ENCODE peak calls at places on chromosomes 12 and 14, in six cellular contexts. Q is transverse colon, S is HCT116, Z is adrenal gland, J is IMR-90, G is ovary. X is an unnamed sample.

GRCh38 chr12:105493091-105493615 is 162.7 kb downstream of the C12orf75 start:
- DNase-seq in S (no peak), J (no peak), Z (no peak), G (no peak), Q (no peak), X (no peak)

GRCh38 chr14:62431496-62431895 is 613.8 kb downstream of the KCNH5 start:
- DNase-seq in S (no peak), Q (no peak), G (no peak), J (no peak), Z (no peak), X (no peak)

GRCh38 chr14:56482306-56482705 is 97.3 kb upstream of the TMEM260 start:
- DNase-seq in Z (no peak), S (peak; percentile 28), J (peak; percentile 9), Q (no peak), G (no peak), X (no peak)

GRCh38 chr12:52221912-52222457 is 11.1 kb upstream of the KRT7 start:
- DNase-seq in Z (peak; percentile 79), G (peak; percentile 10), J (peak; percentile 25), Q (peak; percentile 69), S (peak; percentile 67), X (peak; percentile 71)

GRCh38 chr12:46946137-46946536 is 120.3 kb upstream of the SLC38A4 start:
- DNase-seq in Q (no peak), S (no peak), J (peak; percentile 95), Z (no peak), G (no peak), X (no peak)

GRCh38 chr12:42372154-42372791 is 46.3 kb downstream of the PPHLN1 start:
- DNase-seq in G (no peak), Z (peak; percentile 25), J (peak; percentile 46), S (peak; percentile 42), Q (no peak), X (no peak)

GRCh38 chr12:68180792-68181744 is 21.5 kb upstream of the IFNG start:
- DNase-seq in Q (no peak), J (no peak), S (no peak), Z (no peak), G (no peak), X (no peak)

GRCh38 chr14:32312010-32312331 is 17.1 kb upstream of the AKAP6 start:
- DNase-seq in Z (no peak), J (no peak), S (no peak), Q (no peak), G (no peak), X (peak; percentile 45)

GRCh38 chr12:64621257-64621942 is 11.1 kb downstream of the RASSF3 start:
- DNase-seq in Q (no peak), S (no peak), Z (no peak), J (peak; percentile 95), G (no peak), X (no peak)

GRCh38 chr14:95353664-95354063 is 34.0 kb upstream of the CLMN start:
- DNase-seq in S (no peak), Q (no peak), J (no peak), Z (no peak), G (no peak), X (no peak)

GRCh38 chr12:68932123-68932700 is 759 bp downstream of the CPM start:
- DNase-seq in J (no peak), Q (peak; percentile 28), Z (no peak), G (no peak), S (no peak), X (no peak)

GRCh38 chr12:107242189-107242588 is 148.8 kb upstream of the CRY1 start:
- DNase-seq in J (peak; percentile 20), G (no peak), Q (no peak), S (no peak), Z (no peak), X (no peak)

GRCh38 chr12:109130755-109131521 is 14.6 kb downstream of the ACACB start:
- DNase-seq in Z (peak; percentile 87), Q (peak; percentile 30), S (peak; percentile 10), G (no peak), J (no peak), X (peak; percentile 97)

GRCh38 chr12:98274430-98275130 is 240.8 kb upstream of the TMPO start:
- DNase-seq in Z (no peak), J (no peak), S (no peak), Q (no peak), G (no peak), X (no peak)

GRCh38 chr12:124477109-124477915 is 90.1 kb downstream of the NCOR2 start:
- DNase-seq in Z (no peak), S (no peak), Q (no peak), G (no peak), J (no peak), X (no peak)

GRCh38 chr12:23028158-23028802 is 403.3 kb downstream of the ETNK1 start:
- DNase-seq in S (no peak), J (peak; percentile 12), G (no peak), Q (no peak), Z (no peak), X (no peak)

GRCh38 chr12:10113085-10113484 is 14.3 kb upstream of the CLEC1A start:
- DNase-seq in G (no peak), J (peak; percentile 43), S (no peak), Z (no peak), Q (no peak), X (no peak)

GRCh38 chr12:52089491-52089890 is 10.0 kb downstream of the SMIM41 start:
- DNase-seq in S (no peak), G (no peak), Q (no peak), Z (no peak), J (no peak), X (no peak)

GRCh38 chr14:24398298-24398942 is 383 bp upstream of the NYNRIN start:
- DNase-seq in Z (no peak), G (peak; percentile 70), J (no peak), S (no peak), Q (peak; percentile 48), X (no peak)

GRCh38 chr12:75560167-75560566 is 48.8 kb upstream of the KRR1 start:
- DNase-seq in Q (no peak), G (no peak), Z (no peak), S (no peak), J (peak; percentile 63), X (no peak)

GRCh38 chr14:23538049-23538718 is 13.4 kb downstream of the ZFHX2 start:
- DNase-seq in J (no peak), S (no peak), G (no peak), Z (no peak), Q (no peak), X (no peak)

GRCh38 chr12:15522574-15523187 is 200.4 kb downstream of the PTPRO start:
- DNase-seq in Q (no peak), J (peak; percentile 34), S (peak; percentile 36), Z (no peak), G (no peak), X (no peak)

GRCh38 chr12:92784356-92784755 is 81.6 kb downstream of the PLEKHG7 start:
- DNase-seq in Q (no peak), S (no peak), G (no peak), Z (no peak), J (peak; percentile 50), X (no peak)

GRCh38 chr12:52126605-52127578 is 47.4 kb downstream of the SMIM41 start:
- DNase-seq in Q (no peak), S (no peak), Z (no peak), J (peak; percentile 39), G (no peak), X (no peak)

GRCh38 chr12:219891-220352 is 6.0 kb upstream of the SLC6A12 start:
- DNase-seq in Z (peak; percentile 49), J (peak; percentile 35), Q (peak; percentile 74), S (peak; percentile 73), G (peak; percentile 31), X (peak; percentile 90)

GRCh38 chr14:90574640-90575131 is 177.9 kb downstream of the CALM1 start:
- DNase-seq in J (no peak), S (no peak), G (no peak), Q (no peak), Z (no peak), X (no peak)

GRCh38 chr12:3218846-3219632 is 141.9 kb downstream of the TSPAN9 start:
- DNase-seq in Z (no peak), Q (no peak), G (no peak), S (no peak), J (no peak), X (no peak)

GRCh38 chr14:50121506-50121905 is 5.1 kb upstream of the VCPKMT start:
- DNase-seq in J (no peak), Z (no peak), S (no peak), G (no peak), Q (no peak), X (no peak)

GRCh38 chr14:50116986-50117385 is 614 bp upstream of the VCPKMT start:
- DNase-seq in G (no peak), J (no peak), Z (no peak), S (no peak), Q (no peak), X (no peak)

GRCh38 chr14:50113381-50113811 is 3.0 kb downstream of the VCPKMT start:
- DNase-seq in J (no peak), Z (no peak), S (no peak), G (no peak), Q (no peak), X (no peak)

GRCh38 chr14:50117456-50117855 is 1.1 kb upstream of the VCPKMT start:
- DNase-seq in S (no peak), J (no peak), Z (no peak), G (no peak), Q (no peak), X (no peak)

GRCh38 chr14:50116221-50116956 is at the start of gene VCPKMT:
- DNase-seq in Q (peak; percentile 96), Z (peak; percentile 94), J (peak; percentile 86), S (peak; percentile 73), G (peak; percentile 91), X (peak; percentile 95)
- TF ChIP-seq POLR2A in Q (peak; percentile 87), Z (peak; percentile 56), J (peak; percentile 86), S (peak; percentile 78), G (peak; percentile 87), X (peak; percentile 52)

DNA sequence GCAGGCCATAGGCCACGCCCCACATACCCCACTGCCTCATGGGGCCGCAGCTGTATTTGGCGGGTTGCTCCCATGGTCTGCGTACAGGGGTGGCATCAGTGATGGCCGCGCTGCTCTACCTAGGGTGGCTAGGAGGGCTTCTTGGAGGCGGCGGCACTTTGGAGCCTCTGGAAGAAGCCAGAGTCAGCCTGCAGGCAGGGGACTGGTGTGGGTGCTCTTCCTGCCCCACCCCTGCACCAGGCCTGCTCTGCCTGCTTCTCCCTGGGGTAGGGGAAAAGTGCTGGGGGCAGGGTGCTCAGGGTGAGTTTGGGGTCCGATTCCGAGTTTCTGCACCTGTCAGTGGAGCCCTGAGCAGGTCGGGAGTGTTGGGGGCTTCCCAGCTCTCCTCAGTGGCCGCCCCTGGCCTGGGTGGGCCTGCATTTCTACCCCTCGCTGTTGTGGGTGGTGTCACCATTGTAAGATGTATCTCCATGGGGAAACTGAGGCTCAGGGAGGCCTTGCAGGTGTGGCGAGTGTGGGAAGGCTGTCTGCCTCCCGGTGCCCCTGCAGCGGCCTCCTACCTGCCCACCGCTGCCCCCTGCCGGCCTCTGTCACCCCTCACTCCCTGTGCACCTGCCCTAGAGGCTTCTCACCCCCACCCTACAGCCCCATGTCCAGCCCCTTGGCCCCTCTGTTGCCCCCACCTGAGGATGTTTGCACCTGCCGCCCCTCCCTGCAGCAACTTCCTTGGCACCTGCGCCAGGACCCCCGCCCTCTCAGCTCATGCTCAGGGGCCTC is 5.5 kb downstream of the CEP170B start:
- DNase-seq in S (no peak), Z (no peak), G (no peak), Q (peak; percentile 44), J (no peak), X (no peak)
- TF ChIP-seq CTCF in S (peak; percentile 39), Z (no peak), G (no peak), Q (peak; percentile 35), J (peak; percentile 40), X (no peak)

GRCh38 chr14:102076793-102077759 is 9.8 kb downstream of the HSP90AA1 start:
- DNase-seq in S (no peak), Q (no peak), Z (no peak), G (no peak), J (no peak), X (no peak)
- TF ChIP-seq POLR2A in S (peak; percentile 5), Q (no peak), Z (no peak), G (no peak), J (no peak), X (no peak)

GRCh38 chr12:12608557-12608957 is 3.1 kb upstream of the CREBL2 start:
- DNase-seq in S (no peak), Z (no peak), J (peak; percentile 17), Q (no peak), G (no peak), X (no peak)
- TF ChIP-seq CTCF in S (no peak), Z (peak; percentile 25), J (peak; percentile 12), Q (no peak), G (no peak), X (no peak)